ENCODE peak calls at places on chromosomes 16 and 17, in nine cellular contexts. Y is fibroblast of lung; P is glomerular endothelial cell; C is activated CD4-positive, CD25-positive, alpha-beta regulatory T cell; H is stimulated activated CD8-positive, alpha-beta memory T cell treated with anti-CD3 and anti-CD28 coated beads, Interleukin-7, amount 100 ng/mL, for 24 hours; S is neuronal stem cell; V is CD4-positive, alpha-beta T cell; M is CD8-positive, alpha-beta T cell; N is DMS153. B is an unnamed sample.

GRCh38 chr16:86429663-86430062 is 80.7 kb upstream of the FOXF1 start:
- DNase-seq in Y (no peak), H (no peak), C (no peak), S (no peak), N (no peak), P (no peak), V (no peak), M (no peak), B (no peak)

GRCh38 chr17:48612854-48613691 is 2.0 kb downstream of the HOXB8 start:
- DNase-seq in M (peak; percentile 54), H (no peak), S (no peak), V (no peak), C (no peak), Y (peak; percentile 19), N (peak; percentile 8), P (no peak), B (no peak)

GRCh38 chr16:80120899-80121521 is 419.8 kb upstream of the DYNLRB2 start:
- DNase-seq in Y (no peak), C (no peak), S (no peak), V (no peak), H (no peak), N (peak; percentile 35), M (no peak), P (no peak), B (no peak)

GRCh38 chr16:90072442-90073105 is 4.6 kb downstream of the PRDM7 start:
- DNase-seq in H (no peak), C (no peak), P (no peak), M (no peak), V (no peak), S (no peak), Y (no peak), N (no peak), B (no peak)

GRCh38 chr17:36910513-36910912 is 26.8 kb upstream of the LHX1 start:
- DNase-seq in P (no peak), V (no peak), H (no peak), C (no peak), S (no peak), M (no peak), N (no peak), Y (no peak), B (no peak)

GRCh38 chr17:39782481-39782880 is 44.7 kb downstream of the GRB7 start:
- DNase-seq in P (no peak), V (no peak), Y (peak; percentile 64), S (no peak), H (no peak), N (peak; percentile 37), C (no peak), M (no peak), B (no peak)

GRCh38 chr16:18999045-18999393 is 15.3 kb downstream of the TMC7 start:
- DNase-seq in H (no peak), N (no peak), C (no peak), M (no peak), Y (no peak), P (no peak), V (no peak), S (no peak), B (no peak)

GRCh38 chr16:89155184-89155679 is 16.3 kb upstream of the CDH15 start:
- DNase-seq in H (no peak), P (peak; percentile 3), S (no peak), M (no peak), C (no peak), N (no peak), Y (peak; percentile 60), V (no peak), B (peak; percentile 44)

GRCh38 chr16:64589836-64590235 is 532.0 kb downstream of the CDH11 start:
- DNase-seq in Y (peak; percentile 77), H (no peak), V (no peak), S (no peak), C (no peak), P (no peak), M (no peak), N (no peak), B (no peak)

GRCh38 chr17:1480747-1481465 is 11.6 kb downstream of the MYO1C start:
- DNase-seq in Y (peak; percentile 79), N (no peak), H (no peak), C (no peak), P (no peak), S (no peak), V (no peak), M (no peak), B (no peak)

GRCh38 chr17:8959312-8959918 is 6.1 kb downstream of the PIK3R5 start:
- DNase-seq in P (no peak), N (no peak), S (no peak), Y (no peak), H (no peak), M (no peak), C (no peak), V (no peak), B (no peak)

GRCh38 chr16:3101018-3101840 is 2.1 kb upstream of the ZSCAN10 start:
- DNase-seq in V (peak; percentile 28), M (peak; percentile 38), S (no peak), Y (no peak), C (no peak), P (no peak), H (no peak), N (no peak), B (no peak)

GRCh38 chr17:81608082-81608481 is 28.8 kb downstream of the NPLOC4 start:
- DNase-seq in Y (peak; percentile 55), S (no peak), N (no peak), V (no peak), H (no peak), C (no peak), M (no peak), P (no peak), B (no peak)

GRCh38 chr16:14284371-14284770 is 213.3 kb downstream of the MRTFB start:
- DNase-seq in S (no peak), N (no peak), V (no peak), Y (no peak), M (no peak), H (no peak), P (no peak), C (no peak), B (no peak)

GRCh38 chr17:75983501-75984181 is 4.6 kb downstream of the TEN1 start:
- DNase-seq in Y (peak; percentile 67), M (no peak), N (no peak), S (no peak), C (no peak), P (no peak), H (no peak), V (no peak), B (no peak)

GRCh38 chr17:50136096-50136687 is 6.2 kb upstream of the SAMD14 start:
- DNase-seq in P (no peak), N (no peak), M (no peak), V (no peak), C (no peak), S (no peak), H (no peak), Y (no peak), B (no peak)